ENCODE peak calls at places on chromosome 9, in six cellular contexts. Y is H1, T is ovary, J is SK-N-SH, L is sigmoid colon, U is tibial nerve. S is an unnamed sample.

GRCh38 chr9:89457376-89457855 is 40.5 kb downstream of the SEMA4D start:
- DNase-seq in L (no peak), J (no peak), T (no peak), U (no peak), Y (no peak), S (no peak)

GRCh38 chr9:81720450-81721086 is 31.2 kb upstream of the TLE1 start:
- DNase-seq in U (no peak), Y (no peak), T (no peak), L (no peak), J (no peak), S (no peak)

GRCh38 chr9:72585737-72586136 is 64.3 kb downstream of the TMC1 start:
- DNase-seq in U (no peak), Y (no peak), L (no peak), T (no peak), J (no peak), S (no peak)

GRCh38 chr9:91771027-91771426 is 179.0 kb downstream of the ROR2 start:
- DNase-seq in U (no peak), J (no peak), T (peak; percentile 69), L (peak; percentile 85), Y (no peak), S (no peak)

GRCh38 chr9:137045294-137046093 is 483 bp downstream of the NPDC1 start:
- DNase-seq in J (peak; percentile 81), Y (peak; percentile 75), U (no peak), T (no peak), L (no peak), S (no peak)

GRCh38 chr9:38689678-38690077 is 30.3 kb downstream of the FAM240B start:
- DNase-seq in J (peak; percentile 78), L (no peak), Y (peak; percentile 59), U (no peak), T (peak; percentile 50), S (no peak)

GRCh38 chr9:93642961-93643360 is 66.6 kb downstream of the PHF2 start:
- DNase-seq in L (no peak), J (no peak), T (peak; percentile 8), U (no peak), Y (no peak), S (no peak)

GRCh38 chr9:94631599-94631998 is 7.7 kb downstream of the FBP1 start:
- DNase-seq in T (no peak), U (no peak), J (no peak), L (no peak), Y (no peak), S (no peak)

GRCh38 chr9:131645078-131645776 is 94.6 kb downstream of the RAPGEF1 start:
- DNase-seq in U (no peak), T (no peak), Y (no peak), J (no peak), L (no peak), S (no peak)

GRCh38 chr9:38068866-38069628 is at the start of gene SHB:
- DNase-seq in Y (peak; percentile 69), L (peak; percentile 88), J (peak; percentile 95), T (peak; percentile 67), U (peak; percentile 66), S (peak; percentile 90)

GRCh38 chr9:33374634-33375237 is 27.6 kb downstream of the AQP7 start:
- DNase-seq in U (peak; percentile 87), J (peak; percentile 84), T (peak; percentile 75), Y (peak; percentile 81), L (peak; percentile 86), S (peak; percentile 79)

GRCh38 chr9:14987858-14988257 is 77.6 kb upstream of the FREM1 start:
- DNase-seq in Y (no peak), T (no peak), L (no peak), U (no peak), J (no peak), S (no peak)

GRCh38 chr9:77475641-77476473 is 172.3 kb downstream of the GNA14 start:
- DNase-seq in T (no peak), U (no peak), L (no peak), Y (no peak), J (no peak), S (no peak)

GRCh38 chr9:38067611-38067891 is 1.5 kb downstream of the SHB start:
- DNase-seq in L (peak; percentile 77), J (peak; percentile 56), T (no peak), U (no peak), Y (peak; percentile 64), S (peak; percentile 44)

GRCh38 chr9:88818495-88819201 is 172.6 kb upstream of the S1PR3 start:
- DNase-seq in Y (peak; percentile 50), L (no peak), U (no peak), J (no peak), T (no peak), S (no peak)

GRCh38 chr9:75358837-75359236 is 270.5 kb downstream of the OSTF1 start:
- DNase-seq in T (no peak), Y (no peak), U (no peak), L (no peak), J (no peak), S (no peak)

GRCh38 chr9:94869415-94869838 is 142.9 kb downstream of the AOPEP start:
- DNase-seq in J (peak; percentile 35), U (no peak), L (no peak), T (no peak), Y (peak; percentile 1), S (no peak)

GRCh38 chr9:89993678-89994630 is 389.1 kb downstream of the GADD45G start:
- DNase-seq in U (peak; percentile 69), L (peak; percentile 76), Y (no peak), T (peak; percentile 25), J (no peak), S (no peak)

GRCh38 chr9:34994429-34995287 is 5.1 kb downstream of the DNAJB5 start:
- DNase-seq in J (peak; percentile 80), T (no peak), L (no peak), Y (peak; percentile 71), U (no peak), S (peak; percentile 46)

GRCh38 chr9:129572517-129572916 is 48.4 kb downstream of the C9orf50 start:
- DNase-seq in L (no peak), J (no peak), Y (peak; percentile 60), U (no peak), T (no peak), S (no peak)

GRCh38 chr9:86187121-86187520 is 72.3 kb downstream of the C9orf153 start:
- DNase-seq in L (no peak), T (no peak), J (no peak), U (no peak), Y (peak; percentile 55), S (no peak)

GRCh38 chr9:88777498-88778312 is 213.6 kb upstream of the S1PR3 start:
- DNase-seq in U (no peak), J (no peak), T (no peak), Y (peak; percentile 34), L (no peak), S (no peak)

GRCh38 chr9:98171176-98171925 is 21.1 kb downstream of the CORO2A start:
- DNase-seq in U (no peak), T (no peak), J (peak; percentile 47), Y (no peak), L (peak; percentile 47), S (no peak)

GRCh38 chr9:14340536-14340935 is 26.6 kb upstream of the NFIB start:
- DNase-seq in U (no peak), Y (no peak), J (no peak), T (no peak), L (no peak), S (no peak)

GRCh38 chr9:92960561-92961290 is 13.4 kb downstream of the FGD3 start:
- DNase-seq in U (no peak), T (no peak), L (no peak), J (no peak), Y (no peak), S (peak; percentile 11)

GRCh38 chr9:126131066-126132010 is 195.3 kb upstream of the MVB12B start:
- DNase-seq in L (no peak), U (peak; percentile 0), J (peak; percentile 1), T (no peak), Y (peak; percentile 17), S (peak; percentile 15)

GRCh38 chr9:81841326-81841725 is 86.9 kb upstream of the SPATA31D4 start:
- DNase-seq in J (no peak), U (no peak), Y (no peak), T (no peak), L (no peak), S (no peak)

GRCh38 chr9:122159925-122160246 is 178 bp downstream of the MORN5 start:
- DNase-seq in Y (no peak), U (no peak), T (no peak), J (no peak), L (no peak), S (no peak)
- H3K4me3 ChIP-seq in Y (peak overlapping the region; percentile 88), U (peak overlapping the region; percentile 88), T (peak overlapping the region; percentile 99), J (peak overlapping the region; percentile 75), L (peak overlapping the region; percentile 90), S (peak overlapping the region; percentile 83)

GRCh38 chr9:1723616-1724015 is 291.5 kb upstream of the SMARCA2 start:
- DNase-seq in J (no peak), Y (no peak), U (no peak), T (no peak), L (no peak), S (no peak)

GRCh38 chr9:1721219-1721618 is 293.9 kb upstream of the SMARCA2 start:
- DNase-seq in L (no peak), U (no peak), T (no peak), J (no peak), Y (no peak), S (no peak)

GRCh38 chr9:1712861-1713260 is 302.3 kb upstream of the SMARCA2 start:
- DNase-seq in J (no peak), Y (no peak), U (no peak), T (no peak), L (no peak), S (no peak)

GRCh38 chr9:1722404-1722803 is 292.7 kb upstream of the SMARCA2 start:
- DNase-seq in U (no peak), J (no peak), Y (no peak), L (no peak), T (no peak), S (no peak)

DNA sequence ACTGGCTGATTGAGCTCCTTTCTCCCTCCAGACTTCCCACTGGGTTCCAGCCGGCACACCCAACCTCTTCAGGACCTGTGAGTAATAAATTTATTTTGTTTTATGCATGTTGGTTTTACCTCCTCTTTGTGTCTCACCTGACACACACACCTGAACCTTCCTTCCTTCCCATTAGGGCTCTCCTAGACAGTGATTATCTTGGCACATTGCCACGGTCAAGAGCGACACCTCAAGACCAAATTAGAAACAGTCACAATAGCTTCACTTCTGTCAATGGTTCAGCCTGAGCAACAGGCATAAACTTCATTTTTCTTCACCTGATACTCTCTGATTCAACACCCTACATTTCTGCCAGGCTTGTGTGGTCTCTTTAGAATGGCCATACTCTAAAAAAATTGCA is 296.3 kb upstream of the SMARCA2 start:
- DNase-seq in Y (no peak), J (no peak), T (no peak), U (no peak), L (no peak), S (no peak)
- TF ChIP-seq EP300 in Y (no peak), J (no peak), T (no peak), U (no peak), L (no peak), S (no peak)

DNA sequence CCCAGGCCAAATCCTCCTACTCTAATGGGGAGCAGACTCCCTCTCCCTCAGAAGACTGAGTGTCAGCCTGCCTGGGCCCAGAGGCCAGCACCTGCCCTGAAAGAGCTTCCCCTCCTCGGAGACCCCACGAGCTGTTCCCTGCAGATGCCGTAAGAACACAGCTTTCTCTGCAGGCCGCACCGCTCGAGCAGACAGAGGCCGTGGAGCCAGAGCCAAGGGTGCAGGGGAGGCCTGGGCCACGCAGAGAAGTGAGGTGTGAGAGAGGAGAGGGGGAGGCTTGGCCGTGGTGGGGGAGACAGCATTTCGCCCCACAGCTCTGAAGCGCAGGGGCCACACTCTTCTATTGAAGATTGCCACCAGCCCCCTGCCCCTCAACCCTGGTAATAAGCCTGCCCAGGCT is 62.8 kb upstream of the GARNL3 start:
- DNase-seq in L (no peak), J (no peak), Y (no peak), U (no peak), T (no peak), S (no peak)
- H3K36me3 ChIP-seq in L (no peaks in the 10 kb centered on the region), J (no peaks in the 10 kb centered on the region), Y (no peaks in the 10 kb centered on the region), U (no peaks in the 10 kb centered on the region), T (no peaks in the 10 kb centered on the region), S (no peaks in the 10 kb centered on the region)

GRCh38 chr9:4258321-4259093 is 41.4 kb downstream of the GLIS3 start:
- DNase-seq in J (no peak), L (no peak), T (no peak), Y (no peak), U (no peak), S (no peak)
- H3K4me3 ChIP-seq in J (no peak overlapping the region), L (no peak overlapping the region), T (no peak overlapping the region), Y (no peak overlapping the region), U (no peak overlapping the region), S (no peak overlapping the region)